ENCODE peak calls at places on chromosomes 16 and 17, in seven cellular contexts. One of them, this sample, is unnamed.

GRCh38 chr17:82458885-82459424 is 414 bp downstream of the NARF start:
- DNase-seq in lower leg skin: no peak
- DNase-seq in GM03348: peak; percentile 51
- DNase-seq in body of pancreas: no peak
- DNase-seq in cardiac fibroblast: peak; percentile 22
- DNase-seq in keratinocyte: no peak
- DNase-seq in uterus: no peak
- DNase-seq in this sample: peak; percentile 53

GRCh38 chr17:74863420-74864296 is 4.0 kb upstream of the GRIN2C start:
- DNase-seq in cardiac fibroblast: no peak
- DNase-seq in keratinocyte: no peak
- DNase-seq in body of pancreas: no peak
- DNase-seq in lower leg skin: no peak
- DNase-seq in uterus: no peak
- DNase-seq in GM03348: no peak
- DNase-seq in this sample: peak; percentile 22

GRCh38 chr17:31093866-31094599 is 744 bp upstream of the NF1 start:
- DNase-seq in GM03348: no peak
- DNase-seq in cardiac fibroblast: no peak
- DNase-seq in uterus: no peak
- DNase-seq in lower leg skin: no peak
- DNase-seq in keratinocyte: no peak
- DNase-seq in body of pancreas: peak; percentile 32
- DNase-seq in this sample: no peak

GRCh38 chr17:31788956-31789355 is 70.1 kb downstream of the COPRS start:
- DNase-seq in uterus: no peak
- DNase-seq in body of pancreas: no peak
- DNase-seq in GM03348: peak; percentile 65
- DNase-seq in lower leg skin: no peak
- DNase-seq in cardiac fibroblast: peak; percentile 2
- DNase-seq in keratinocyte: no peak
- DNase-seq in this sample: peak; percentile 85

GRCh38 chr17:41140360-41141132 is at the start of gene KRTAP4-6:
- DNase-seq in lower leg skin: no peak
- DNase-seq in uterus: no peak
- DNase-seq in body of pancreas: no peak
- DNase-seq in GM03348: peak; percentile 54
- DNase-seq in keratinocyte: peak; percentile 91
- DNase-seq in cardiac fibroblast: peak; percentile 70
- DNase-seq in this sample: peak; percentile 80

GRCh38 chr16:7579454-7579853 is 246.8 kb downstream of the RBFOX1 start:
- DNase-seq in body of pancreas: no peak
- DNase-seq in lower leg skin: no peak
- DNase-seq in keratinocyte: no peak
- DNase-seq in uterus: no peak
- DNase-seq in GM03348: no peak
- DNase-seq in cardiac fibroblast: no peak
- DNase-seq in this sample: no peak

GRCh38 chr17:71349908-71350600 is 770.8 kb upstream of the SOX9 start:
- DNase-seq in uterus: no peak
- DNase-seq in GM03348: peak; percentile 35
- DNase-seq in cardiac fibroblast: peak; percentile 39
- DNase-seq in keratinocyte: no peak
- DNase-seq in lower leg skin: no peak
- DNase-seq in body of pancreas: no peak
- DNase-seq in this sample: peak; percentile 39

GRCh38 chr16:81293909-81294802 is 20.6 kb upstream of the GAN start:
- DNase-seq in body of pancreas: no peak
- DNase-seq in uterus: no peak
- DNase-seq in GM03348: no peak
- DNase-seq in lower leg skin: no peak
- DNase-seq in keratinocyte: no peak
- DNase-seq in cardiac fibroblast: peak; percentile 40
- DNase-seq in this sample: no peak

GRCh38 chr16:88062341-88062861 is 111.2 kb downstream of the BANP start:
- DNase-seq in lower leg skin: peak; percentile 90
- DNase-seq in body of pancreas: no peak
- DNase-seq in keratinocyte: no peak
- DNase-seq in cardiac fibroblast: peak; percentile 84
- DNase-seq in GM03348: peak; percentile 94
- DNase-seq in uterus: peak; percentile 45
- DNase-seq in this sample: peak; percentile 87

GRCh38 chr16:69486724-69487123 is 62.3 kb downstream of the CYB5B start:
- DNase-seq in body of pancreas: no peak
- DNase-seq in lower leg skin: no peak
- DNase-seq in GM03348: no peak
- DNase-seq in keratinocyte: no peak
- DNase-seq in cardiac fibroblast: no peak
- DNase-seq in uterus: no peak
- DNase-seq in this sample: no peak

GRCh38 chr16:5062051-5062450 is 3.7 kb downstream of the C16orf89 start:
- DNase-seq in uterus: no peak
- DNase-seq in keratinocyte: no peak
- DNase-seq in body of pancreas: no peak
- DNase-seq in lower leg skin: no peak
- DNase-seq in GM03348: no peak
- DNase-seq in cardiac fibroblast: no peak
- DNase-seq in this sample: no peak

GRCh38 chr17:58233547-58233946 is 4.8 kb upstream of the LPO start:
- DNase-seq in uterus: no peak
- DNase-seq in cardiac fibroblast: no peak
- DNase-seq in keratinocyte: no peak
- DNase-seq in lower leg skin: no peak
- DNase-seq in GM03348: no peak
- DNase-seq in body of pancreas: no peak
- DNase-seq in this sample: no peak

GRCh38 chr17:27293359-27293897 is 486 bp upstream of the WSB1 start:
- DNase-seq in GM03348: peak; percentile 7
- DNase-seq in cardiac fibroblast: no peak
- DNase-seq in keratinocyte: no peak
- DNase-seq in body of pancreas: peak; percentile 30
- DNase-seq in uterus: peak; percentile 44
- DNase-seq in lower leg skin: no peak
- DNase-seq in this sample: no peak

GRCh38 chr17:57733085-57733484 is 12.0 kb downstream of the CCDC182 start:
- DNase-seq in GM03348: no peak
- DNase-seq in lower leg skin: no peak
- DNase-seq in body of pancreas: no peak
- DNase-seq in keratinocyte: no peak
- DNase-seq in cardiac fibroblast: no peak
- DNase-seq in uterus: no peak
- DNase-seq in this sample: no peak

GRCh38 chr16:67394271-67395104 is 1.2 kb upstream of the TPPP3 start:
- DNase-seq in body of pancreas: peak; percentile 21
- DNase-seq in lower leg skin: peak; percentile 89
- DNase-seq in cardiac fibroblast: no peak
- DNase-seq in uterus: no peak
- DNase-seq in keratinocyte: no peak
- DNase-seq in GM03348: no peak
- DNase-seq in this sample: peak; percentile 42

GRCh38 chr17:35372846-35373531 is 432 bp downstream of the SLFN11 start:
- DNase-seq in GM03348: peak; percentile 20
- DNase-seq in uterus: no peak
- DNase-seq in lower leg skin: no peak
- DNase-seq in keratinocyte: no peak
- DNase-seq in cardiac fibroblast: peak; percentile 25
- DNase-seq in body of pancreas: peak; percentile 23
- DNase-seq in this sample: no peak

GRCh38 chr16:3570420-3571062 is 6.7 kb downstream of the NLRC3 start:
- DNase-seq in body of pancreas: no peak
- DNase-seq in GM03348: no peak
- DNase-seq in lower leg skin: no peak
- DNase-seq in cardiac fibroblast: no peak
- DNase-seq in uterus: no peak
- DNase-seq in keratinocyte: no peak
- DNase-seq in this sample: no peak

GRCh38 chr17:27457731-27458523 is 1.7 kb downstream of the KSR1 start:
- DNase-seq in body of pancreas: no peak
- DNase-seq in uterus: no peak
- DNase-seq in GM03348: peak; percentile 47
- DNase-seq in lower leg skin: no peak
- DNase-seq in cardiac fibroblast: peak; percentile 36
- DNase-seq in keratinocyte: no peak
- DNase-seq in this sample: no peak

GRCh38 chr16:84446086-84446485 is 58.4 kb downstream of the MEAK7 start:
- DNase-seq in cardiac fibroblast: peak; percentile 37
- DNase-seq in GM03348: no peak
- DNase-seq in body of pancreas: no peak
- DNase-seq in uterus: no peak
- DNase-seq in lower leg skin: peak; percentile 39
- DNase-seq in keratinocyte: no peak
- DNase-seq in this sample: no peak

GRCh38 chr17:79691931-79692330 is 38.8 kb upstream of the ENPP7 start:
- DNase-seq in keratinocyte: no peak
- DNase-seq in uterus: peak; percentile 57
- DNase-seq in GM03348: peak; percentile 65
- DNase-seq in cardiac fibroblast: no peak
- DNase-seq in body of pancreas: no peak
- DNase-seq in lower leg skin: no peak
- DNase-seq in this sample: no peak

GRCh38 chr16:68272501-68273209 is 8.3 kb downstream of the SLC7A6 start:
- DNase-seq in lower leg skin: no peak
- DNase-seq in cardiac fibroblast: no peak
- DNase-seq in GM03348: no peak
- DNase-seq in keratinocyte: no peak
- DNase-seq in body of pancreas: peak; percentile 38
- DNase-seq in uterus: no peak
- DNase-seq in this sample: no peak

GRCh38 chr16:7351572-7351971 is 18.9 kb downstream of the RBFOX1 start:
- DNase-seq in body of pancreas: no peak
- DNase-seq in lower leg skin: no peak
- DNase-seq in GM03348: no peak
- DNase-seq in cardiac fibroblast: no peak
- DNase-seq in keratinocyte: no peak
- DNase-seq in uterus: no peak
- DNase-seq in this sample: no peak

GRCh38 chr17:65099941-65100315 is 37.2 kb upstream of the RGS9 start:
- DNase-seq in uterus: no peak
- DNase-seq in keratinocyte: no peak
- DNase-seq in GM03348: peak; percentile 55
- DNase-seq in body of pancreas: peak; percentile 41
- DNase-seq in lower leg skin: peak; percentile 95
- DNase-seq in cardiac fibroblast: peak; percentile 92
- DNase-seq in this sample: peak; percentile 62

GRCh38 chr17:75697651-75698291 is 23.5 kb upstream of the ITGB4 start:
- DNase-seq in uterus: no peak
- DNase-seq in lower leg skin: no peak
- DNase-seq in body of pancreas: peak; percentile 79
- DNase-seq in keratinocyte: no peak
- DNase-seq in GM03348: no peak
- DNase-seq in cardiac fibroblast: no peak
- DNase-seq in this sample: no peak

GRCh38 chr17:3019761-3020160 is 43.6 kb downstream of the OR1D5 start:
- DNase-seq in body of pancreas: no peak
- DNase-seq in uterus: no peak
- DNase-seq in GM03348: no peak
- DNase-seq in lower leg skin: no peak
- DNase-seq in keratinocyte: no peak
- DNase-seq in cardiac fibroblast: no peak
- DNase-seq in this sample: no peak

GRCh38 chr17:76414334-76415295 is 30.2 kb downstream of the SPHK1 start:
- DNase-seq in GM03348: peak; percentile 44
- DNase-seq in cardiac fibroblast: peak; percentile 10
- DNase-seq in keratinocyte: no peak
- DNase-seq in uterus: peak; percentile 45
- DNase-seq in body of pancreas: peak; percentile 51
- DNase-seq in lower leg skin: no peak
- DNase-seq in this sample: peak; percentile 85

GRCh38 chr17:1047886-1048470 is 51.0 kb downstream of the TIMM22 start:
- DNase-seq in GM03348: no peak
- DNase-seq in lower leg skin: no peak
- DNase-seq in uterus: no peak
- DNase-seq in keratinocyte: no peak
- DNase-seq in cardiac fibroblast: no peak
- DNase-seq in body of pancreas: no peak
- DNase-seq in this sample: no peak

GRCh38 chr17:68627956-68628355 is 26.8 kb upstream of the FAM20A start:
- DNase-seq in lower leg skin: no peak
- DNase-seq in uterus: peak; percentile 44
- DNase-seq in GM03348: peak; percentile 12
- DNase-seq in cardiac fibroblast: no peak
- DNase-seq in body of pancreas: no peak
- DNase-seq in keratinocyte: no peak
- DNase-seq in this sample: no peak

GRCh38 chr17:56773124-56773523 is 60.6 kb downstream of the C17orf67 start:
- DNase-seq in GM03348: no peak
- DNase-seq in cardiac fibroblast: no peak
- DNase-seq in keratinocyte: no peak
- DNase-seq in uterus: no peak
- DNase-seq in lower leg skin: peak; percentile 13
- DNase-seq in body of pancreas: no peak
- DNase-seq in this sample: no peak

GRCh38 chr17:67605259-67605912 is 112.3 kb upstream of the NOL11 start:
- DNase-seq in GM03348: no peak
- DNase-seq in body of pancreas: peak; percentile 60
- DNase-seq in keratinocyte: no peak
- DNase-seq in uterus: peak; percentile 41
- DNase-seq in cardiac fibroblast: peak; percentile 17
- DNase-seq in lower leg skin: peak; percentile 52
- DNase-seq in this sample: no peak

GRCh38 chr16:747978-748746 is 7.4 kb upstream of the CIAO3 start:
- DNase-seq in body of pancreas: no peak
- DNase-seq in cardiac fibroblast: no peak
- DNase-seq in uterus: no peak
- DNase-seq in lower leg skin: no peak
- DNase-seq in keratinocyte: no peak
- DNase-seq in GM03348: no peak
- DNase-seq in this sample: no peak

GRCh38 chr17:8071496-8071895 is 16.0 kb downstream of the ALOX12B start:
- DNase-seq in lower leg skin: no peak
- DNase-seq in uterus: no peak
- DNase-seq in GM03348: no peak
- DNase-seq in body of pancreas: no peak
- DNase-seq in keratinocyte: no peak
- DNase-seq in cardiac fibroblast: no peak
- DNase-seq in this sample: no peak

GRCh38 chr16:86087561-86088230 is 188.7 kb downstream of the IRF8 start:
- DNase-seq in cardiac fibroblast: no peak
- DNase-seq in lower leg skin: peak; percentile 76
- DNase-seq in uterus: no peak
- DNase-seq in keratinocyte: no peak
- DNase-seq in GM03348: no peak
- DNase-seq in body of pancreas: no peak
- DNase-seq in this sample: no peak

GRCh38 chr16:56815721-56816120 is 49.3 kb upstream of the SLC12A3 start:
- DNase-seq in cardiac fibroblast: no peak
- DNase-seq in keratinocyte: no peak
- DNase-seq in uterus: no peak
- DNase-seq in body of pancreas: no peak
- DNase-seq in lower leg skin: no peak
- DNase-seq in GM03348: no peak
- DNase-seq in this sample: no peak

GRCh38 chr17:75260679-75261335 is 599 bp downstream of the GGA3 start:
- DNase-seq in uterus: no peak
- DNase-seq in body of pancreas: no peak
- DNase-seq in cardiac fibroblast: peak; percentile 48
- DNase-seq in GM03348: no peak
- DNase-seq in lower leg skin: no peak
- DNase-seq in keratinocyte: no peak
- DNase-seq in this sample: no peak

This sample was measured in foreskin fibroblast.